ENCODE peak calls at places on chromosomes 1 and 21, in six cellular contexts. One of them, this sample, is unnamed.

GRCh38 chr1:172497230-172497629 is 35.7 kb upstream of the SUCO start:
- DNase-seq in IMR-90: peak
- DNase-seq in GM12865: no peak
- DNase-seq in SK-N-SH: peak
- DNase-seq in cardiac muscle cell: peak
- DNase-seq in fibroblast of lung: peak
- DNase-seq in this sample: peak

GRCh38 chr1:243924588-243925349 is 74.7 kb upstream of the AKT3 start:
- DNase-seq in fibroblast of lung: peak
- DNase-seq in SK-N-SH: no peak
- DNase-seq in GM12865: no peak
- DNase-seq in cardiac muscle cell: no peak
- DNase-seq in IMR-90: no peak
- DNase-seq in this sample: no peak

GRCh38 chr1:93607814-93608187 is 73.8 kb downstream of the BCAR3 start:
- DNase-seq in fibroblast of lung: peak
- DNase-seq in GM12865: peak
- DNase-seq in SK-N-SH: no peak
- DNase-seq in cardiac muscle cell: no peak
- DNase-seq in IMR-90: peak
- DNase-seq in this sample: no peak

GRCh38 chr1:15937706-15938168 is 38.2 kb downstream of the ZBTB17 start:
- DNase-seq in IMR-90: peak
- DNase-seq in fibroblast of lung: peak
- DNase-seq in GM12865: no peak
- DNase-seq in SK-N-SH: no peak
- DNase-seq in cardiac muscle cell: no peak
- DNase-seq in this sample: no peak

GRCh38 chr1:61951731-61952585 is 209.7 kb downstream of the PATJ start:
- DNase-seq in cardiac muscle cell: peak
- DNase-seq in fibroblast of lung: peak
- DNase-seq in SK-N-SH: no peak
- DNase-seq in IMR-90: peak
- DNase-seq in GM12865: no peak
- DNase-seq in this sample: no peak

GRCh38 chr1:110393691-110394564 is 3.1 kb upstream of the SLC16A4 start:
- DNase-seq in GM12865: no peak
- DNase-seq in fibroblast of lung: peak
- DNase-seq in SK-N-SH: no peak
- DNase-seq in IMR-90: peak
- DNase-seq in cardiac muscle cell: no peak
- DNase-seq in this sample: peak

GRCh38 chr1:179055930-179056329 is 25.9 kb upstream of the TOR3A start:
- DNase-seq in IMR-90: no peak
- DNase-seq in cardiac muscle cell: no peak
- DNase-seq in GM12865: no peak
- DNase-seq in fibroblast of lung: no peak
- DNase-seq in SK-N-SH: no peak
- DNase-seq in this sample: no peak

GRCh38 chr21:42545745-42546144 is 32.1 kb downstream of the SLC37A1 start:
- DNase-seq in IMR-90: no peak
- DNase-seq in fibroblast of lung: no peak
- DNase-seq in SK-N-SH: no peak
- DNase-seq in cardiac muscle cell: no peak
- DNase-seq in GM12865: no peak
- DNase-seq in this sample: no peak

GRCh38 chr1:175182347-175182746 is 10.2 kb downstream of the KIAA0040 start:
- DNase-seq in cardiac muscle cell: no peak
- DNase-seq in fibroblast of lung: no peak
- DNase-seq in GM12865: no peak
- DNase-seq in SK-N-SH: no peak
- DNase-seq in IMR-90: no peak
- DNase-seq in this sample: no peak

GRCh38 chr1:45205000-45205909 is 1.1 kb downstream of the ZSWIM5 start:
- DNase-seq in GM12865: peak
- DNase-seq in fibroblast of lung: peak
- DNase-seq in SK-N-SH: peak
- DNase-seq in IMR-90: peak
- DNase-seq in cardiac muscle cell: peak
- DNase-seq in this sample: no peak

GRCh38 chr1:11461738-11462137 is 17.2 kb upstream of the DISP3 start:
- DNase-seq in cardiac muscle cell: no peak
- DNase-seq in fibroblast of lung: no peak
- DNase-seq in SK-N-SH: no peak
- DNase-seq in GM12865: no peak
- DNase-seq in IMR-90: no peak
- DNase-seq in this sample: no peak

GRCh38 chr21:16086936-16087335 is 357.2 kb downstream of the USP25 start:
- DNase-seq in fibroblast of lung: no peak
- DNase-seq in SK-N-SH: no peak
- DNase-seq in cardiac muscle cell: peak
- DNase-seq in IMR-90: no peak
- DNase-seq in GM12865: no peak
- DNase-seq in this sample: no peak

GRCh38 chr1:69494171-69494570 is 73.6 kb upstream of the LRRC7 start:
- DNase-seq in cardiac muscle cell: no peak
- DNase-seq in IMR-90: no peak
- DNase-seq in SK-N-SH: no peak
- DNase-seq in GM12865: no peak
- DNase-seq in fibroblast of lung: peak
- DNase-seq in this sample: no peak

GRCh38 chr1:66546045-66546810 is 12.3 kb downstream of the SGIP1 start:
- DNase-seq in SK-N-SH: no peak
- DNase-seq in fibroblast of lung: no peak
- DNase-seq in IMR-90: peak
- DNase-seq in cardiac muscle cell: no peak
- DNase-seq in GM12865: no peak
- DNase-seq in this sample: no peak

GRCh38 chr1:219710529-219711194 is 97.8 kb upstream of the ZC3H11B start:
- DNase-seq in fibroblast of lung: peak
- DNase-seq in SK-N-SH: no peak
- DNase-seq in GM12865: no peak
- DNase-seq in cardiac muscle cell: no peak
- DNase-seq in IMR-90: peak
- DNase-seq in this sample: peak

GRCh38 chr1:89525169-89525855 is 683 bp downstream of the LRRC8B start:
- DNase-seq in GM12865: peak
- DNase-seq in SK-N-SH: peak
- DNase-seq in cardiac muscle cell: peak
- DNase-seq in fibroblast of lung: peak
- DNase-seq in IMR-90: no peak
- DNase-seq in this sample: no peak

GRCh38 chr1:44801491-44802305 is 1.5 kb downstream of the PLK3 start:
- DNase-seq in IMR-90: no peak
- DNase-seq in cardiac muscle cell: no peak
- DNase-seq in SK-N-SH: no peak
- DNase-seq in GM12865: no peak
- DNase-seq in fibroblast of lung: no peak
- DNase-seq in this sample: no peak

DNA sequence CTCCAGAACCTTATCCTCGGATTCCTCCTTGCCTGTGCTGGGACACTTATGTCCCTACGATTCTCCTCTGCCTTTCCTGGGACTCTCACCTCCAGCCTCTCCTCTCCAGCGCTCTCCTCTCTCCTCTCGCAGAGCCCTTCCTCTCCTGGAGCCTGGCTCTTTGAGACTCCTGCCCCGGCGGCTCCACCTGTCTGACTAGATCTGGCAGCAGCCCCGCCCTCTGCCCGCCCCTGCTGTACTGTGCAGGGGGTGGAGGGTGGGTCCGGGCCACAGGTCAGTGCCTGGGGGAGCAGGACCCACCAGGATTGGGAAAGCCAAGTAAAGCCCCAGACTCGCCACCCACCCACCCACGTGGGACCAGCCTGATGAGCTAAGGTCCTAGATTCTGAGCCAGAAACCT is 1.6 kb downstream of the ELOVL1 start:
- DNase-seq in IMR-90: no peak
- DNase-seq in SK-N-SH: no peak
- DNase-seq in GM12865: peak
- DNase-seq in cardiac muscle cell: no peak
- DNase-seq in fibroblast of lung: no peak
- DNase-seq in this sample: no peak
- H3K4me3 ChIP-seq in IMR-90: no peak
- H3K4me3 ChIP-seq in SK-N-SH: no peak
- H3K4me3 ChIP-seq in GM12865: peak
- H3K4me3 ChIP-seq in cardiac muscle cell: no peak
- H3K4me3 ChIP-seq in fibroblast of lung: peak
- H3K4me3 ChIP-seq in this sample: peak

DNA sequence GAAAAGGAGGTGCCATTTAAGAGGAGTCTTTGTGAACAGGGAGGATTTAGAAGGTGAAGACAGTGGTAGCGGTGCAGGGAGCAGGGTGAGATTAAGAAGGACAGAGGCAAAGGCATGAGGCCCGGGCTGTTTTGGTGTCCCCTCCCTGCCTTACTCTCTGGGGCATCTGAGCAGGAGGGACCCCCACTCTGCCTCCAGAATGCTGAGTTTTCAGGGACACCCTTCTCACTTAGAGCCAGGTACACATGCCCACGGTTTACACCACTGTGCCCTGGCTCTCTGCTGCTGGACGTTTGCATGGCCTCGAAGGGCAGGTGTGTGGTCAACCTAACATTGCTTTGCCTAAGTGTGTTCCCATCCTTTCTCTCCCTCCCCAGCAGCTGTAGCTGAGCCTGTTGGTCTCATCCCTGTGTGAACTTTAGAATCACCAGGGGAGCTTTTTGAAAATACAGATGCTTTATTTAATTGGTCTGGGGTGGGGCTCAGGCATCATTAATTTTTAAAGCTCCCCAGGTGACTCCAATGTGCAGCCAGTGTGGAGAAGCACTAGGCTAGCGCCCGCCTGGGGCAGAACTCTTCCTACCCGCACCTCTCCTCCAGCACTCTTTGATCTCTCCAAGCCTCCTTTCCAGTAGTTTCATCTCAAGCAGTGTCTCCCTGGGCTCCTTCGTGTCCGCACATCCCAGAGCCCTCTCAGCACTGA is 20.6 kb upstream of the PARP1 start:
- DNase-seq in IMR-90: no peak
- DNase-seq in fibroblast of lung: no peak
- DNase-seq in cardiac muscle cell: no peak
- DNase-seq in SK-N-SH: no peak
- DNase-seq in GM12865: no peak
- DNase-seq in this sample: no peak
- H3K4me3 ChIP-seq in IMR-90: no peak
- H3K4me3 ChIP-seq in fibroblast of lung: no peak
- H3K4me3 ChIP-seq in cardiac muscle cell: no peak
- H3K4me3 ChIP-seq in SK-N-SH: no peak
- H3K4me3 ChIP-seq in GM12865: no peak
- H3K4me3 ChIP-seq in this sample: no peak

GRCh38 chr1:213389061-213389581 is 338.1 kb downstream of the RPS6KC1 start:
- DNase-seq in SK-N-SH: no peak
- DNase-seq in IMR-90: no peak
- DNase-seq in fibroblast of lung: peak
- DNase-seq in cardiac muscle cell: no peak
- DNase-seq in GM12865: no peak
- DNase-seq in this sample: no peak
- H3K4me3 ChIP-seq in SK-N-SH: no peak
- H3K4me3 ChIP-seq in IMR-90: no peak
- H3K4me3 ChIP-seq in fibroblast of lung: no peak
- H3K4me3 ChIP-seq in cardiac muscle cell: no peak
- H3K4me3 ChIP-seq in GM12865: no peak
- H3K4me3 ChIP-seq in this sample: no peak

GRCh38 chr1:167659440-167659839 is 29.4 kb downstream of the RCSD1 start:
- DNase-seq in GM12865: no peak
- DNase-seq in IMR-90: no peak
- DNase-seq in cardiac muscle cell: no peak
- DNase-seq in fibroblast of lung: peak
- DNase-seq in SK-N-SH: peak
- DNase-seq in this sample: no peak
- H3K4me3 ChIP-seq in GM12865: no peak
- H3K4me3 ChIP-seq in IMR-90: no peak
- H3K4me3 ChIP-seq in cardiac muscle cell: no peak
- H3K4me3 ChIP-seq in fibroblast of lung: no peak
- H3K4me3 ChIP-seq in SK-N-SH: no peak
- H3K4me3 ChIP-seq in this sample: no peak